ENCODE peak calls at places on chromosomes 4 and X, in nine cellular contexts. T is thyroid gland; R is SK-N-SH; A is CD8-positive, alpha-beta memory T cell; G is tibial artery; J is iPS DF 6.9; V is Panc1; Q is breast epithelium; L is aorta. F is an unnamed sample.

GRCh38 chr4:169410839-169411770 is 140.3 kb upstream of the SH3RF1 start:
- DNase-seq in T (no peak), L (no peak), G (peak; percentile 29), J (no peak), R (peak; percentile 10), A (peak; percentile 64), Q (peak; percentile 22), V (no peak), F (no peak)

GRCh38 chr4:78710536-78710935 is 65.6 kb upstream of the BMP2K start:
- DNase-seq in T (no peak), R (no peak), L (no peak), Q (no peak), J (no peak), A (no peak), G (no peak), V (no peak), F (no peak)

GRCh38 chrX:35682481-35682880 is 115.7 kb upstream of the MAGEB16 start:
- DNase-seq in J (no peak), G (no peak), V (no peak), A (no peak), L (no peak), R (no peak), Q (no peak), T (no peak), F (no peak)

GRCh38 chr4:87985097-87985886 is 9.8 kb downstream of the SPP1 start:
- DNase-seq in Q (no peak), L (no peak), R (peak; percentile 67), T (peak; percentile 69), G (no peak), A (no peak), V (peak; percentile 33), J (no peak), F (no peak)

GRCh38 chr4:13617801-13618200 is 9.7 kb downstream of the BOD1L1 start:
- DNase-seq in Q (no peak), G (no peak), V (no peak), A (no peak), T (no peak), R (no peak), L (no peak), J (no peak), F (no peak)

GRCh38 chrX:152926279-152926678 is 28.4 kb downstream of the ZNF185 start:
- DNase-seq in V (no peak), G (no peak), T (peak; percentile 89), Q (peak; percentile 78), A (peak; percentile 57), L (no peak), J (no peak), R (peak; percentile 70), F (peak; percentile 52)

GRCh38 chr4:54217642-54218486 is 11.2 kb upstream of the PDGFRA start:
- DNase-seq in Q (peak; percentile 67), V (peak; percentile 80), R (peak; percentile 81), G (peak; percentile 84), A (peak; percentile 62), J (no peak), L (peak; percentile 82), T (peak; percentile 64), F (peak; percentile 65)

GRCh38 chr4:74410272-74410671 is 34.7 kb upstream of the AREG start:
- DNase-seq in V (no peak), Q (no peak), A (no peak), J (no peak), L (no peak), T (no peak), G (no peak), R (no peak), F (no peak)

GRCh38 chr4:152458801-152459302 is 77.0 kb downstream of the FBXW7 start:
- DNase-seq in A (no peak), G (no peak), Q (no peak), J (no peak), T (no peak), R (no peak), L (no peak), V (no peak), F (no peak)

GRCh38 chr4:37889849-37890500 is 909 bp upstream of the TBC1D1 start:
- DNase-seq in A (no peak), V (no peak), J (no peak), T (no peak), G (peak; percentile 39), R (peak; percentile 48), L (peak; percentile 81), Q (no peak), F (no peak)

GRCh38 chrX:66046612-66047235 is 6.8 kb upstream of the VSIG4 start:
- DNase-seq in R (no peak), T (no peak), G (no peak), A (no peak), Q (no peak), V (no peak), L (no peak), J (no peak), F (no peak)

GRCh38 chr4:37682701-37683401 is 3.3 kb downstream of the RELL1 start:
- DNase-seq in L (no peak), V (no peak), A (no peak), T (no peak), G (no peak), Q (no peak), J (no peak), R (no peak), F (no peak)

GRCh38 chr4:140071806-140072205 is 82.2 kb downstream of the MAML3 start:
- DNase-seq in J (no peak), A (peak; percentile 71), Q (peak; percentile 62), V (no peak), G (no peak), L (no peak), T (no peak), R (no peak), F (no peak)

GRCh38 chrX:78543281-78543680 is 115.8 kb downstream of the RTL3 start:
- DNase-seq in R (no peak), V (no peak), J (no peak), G (no peak), Q (no peak), A (no peak), L (no peak), T (no peak), F (no peak)

GRCh38 chrX:80423000-80423399 is 2.8 kb downstream of the TENT5D start:
- DNase-seq in R (no peak), J (no peak), G (no peak), V (no peak), A (no peak), Q (no peak), T (no peak), L (no peak), F (no peak)

GRCh38 chr4:178958725-178959440 is 1516.6 kb upstream of the AGA start:
- DNase-seq in J (no peak), T (no peak), R (no peak), V (no peak), A (no peak), Q (no peak), L (no peak), G (no peak), F (no peak)

GRCh38 chrX:29941292-29941691 is 274.1 kb upstream of the MAGEB2 start:
- DNase-seq in L (no peak), A (no peak), G (no peak), Q (no peak), T (no peak), R (no peak), J (no peak), V (no peak), F (no peak)

DNA sequence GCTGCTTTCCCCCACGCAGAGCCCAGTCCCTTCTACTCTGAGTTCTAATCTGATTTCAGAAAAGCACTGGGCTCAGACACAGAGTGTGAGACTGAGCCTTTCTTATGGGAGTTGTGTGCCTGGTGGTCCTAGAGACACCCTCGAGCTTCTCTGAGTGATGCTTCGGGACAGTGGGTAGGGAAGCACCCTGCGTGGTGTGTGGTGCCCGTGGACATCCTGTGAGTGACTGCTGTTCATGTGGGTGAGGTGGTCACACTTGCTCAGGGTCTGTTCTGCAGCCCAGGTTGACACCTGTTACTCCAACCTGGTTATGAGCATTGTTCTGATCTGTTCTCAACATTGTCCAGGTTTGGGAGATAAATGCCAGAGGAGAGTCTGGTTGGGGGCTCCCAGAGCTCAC is 6.1 kb downstream of the GPR78 start:
- DNase-seq in Q (no peak), T (no peak), G (no peak), V (no peak), A (no peak), L (peak; percentile 44), R (no peak), J (no peak), F (no peak)
- H3K27me3 ChIP-seq in Q (peaks cover 3% of the 10 kb centered on the region), T (no peaks in the 10 kb centered on the region), G (peaks cover 89% of the 10 kb centered on the region), V (peaks cover 2% of the 10 kb centered on the region), A (no peaks in the 10 kb centered on the region), L (no peaks in the 10 kb centered on the region), R (no peaks in the 10 kb centered on the region), J (peaks cover 3% of the 10 kb centered on the region), F (peaks cover 11% of the 10 kb centered on the region)

DNA sequence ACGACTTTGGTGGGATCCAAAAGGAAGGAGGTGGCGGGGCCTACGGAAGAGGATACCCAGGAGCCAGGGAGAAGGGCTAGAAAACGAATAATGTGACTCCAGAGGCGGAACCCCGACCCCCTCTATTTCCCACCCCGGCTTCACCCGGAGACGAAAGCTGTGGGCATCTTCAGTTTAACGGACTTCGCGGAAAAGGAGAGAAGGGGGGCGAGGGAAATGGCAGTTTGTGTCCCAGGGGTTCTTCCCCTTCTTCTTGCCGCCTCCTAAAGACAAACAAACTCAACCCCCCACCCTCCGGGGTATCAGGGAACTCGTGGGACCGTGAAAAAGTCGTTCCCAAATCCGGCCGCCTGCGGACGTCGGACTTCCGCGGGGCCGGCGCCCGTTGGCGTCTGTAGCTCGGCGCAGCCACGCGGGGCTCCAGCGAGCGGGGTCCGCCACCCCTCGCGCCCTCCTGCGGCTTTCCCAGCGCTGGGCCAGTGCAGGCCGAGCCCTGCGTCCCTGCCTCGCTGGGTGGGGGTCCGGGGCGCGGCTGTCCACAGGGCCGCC is 3.6 kb upstream of the LEF1 start:
- DNase-seq in G (no peak), T (peak; percentile 38), Q (no peak), V (no peak), A (no peak), J (no peak), R (peak; percentile 87), L (no peak), F (no peak)
- H3K27me3 ChIP-seq in G (peaks cover 84% of the 10 kb centered on the region), T (peaks cover 12% of the 10 kb centered on the region), Q (no peaks in the 10 kb centered on the region), V (peaks cover 29% of the 10 kb centered on the region), A (no peaks in the 10 kb centered on the region), J (peaks cover 68% of the 10 kb centered on the region), R (peaks cover 81% of the 10 kb centered on the region), L (no peaks in the 10 kb centered on the region), F (peaks cover 19% of the 10 kb centered on the region)

GRCh38 chr4:1768367-1769034 is 24.6 kb upstream of the FGFR3 start:
- DNase-seq in R (no peak), Q (no peak), A (no peak), V (no peak), T (no peak), J (no peak), L (no peak), G (no peak), F (peak; percentile 61)
- H3K27me3 ChIP-seq in R (no peaks in the 10 kb centered on the region), Q (peaks cover 4% of the 10 kb centered on the region), A (no peaks in the 10 kb centered on the region), V (no peaks in the 10 kb centered on the region), T (no peaks in the 10 kb centered on the region), J (no peaks in the 10 kb centered on the region), L (no peaks in the 10 kb centered on the region), G (peaks cover 81% of the 10 kb centered on the region), F (peaks cover 4% of the 10 kb centered on the region)

GRCh38 chr4:167221074-167221473 is 13.2 kb downstream of the SPOCK3 start:
- DNase-seq in L (no peak), R (no peak), V (no peak), Q (no peak), J (no peak), G (no peak), T (no peak), A (no peak), F (no peak)
- H3K27me3 ChIP-seq in L (no peaks in the 10 kb centered on the region), R (no peaks in the 10 kb centered on the region), V (no peaks in the 10 kb centered on the region), Q (no peaks in the 10 kb centered on the region), J (no peaks in the 10 kb centered on the region), G (no peaks in the 10 kb centered on the region), T (no peaks in the 10 kb centered on the region), A (no peaks in the 10 kb centered on the region), F (no peaks in the 10 kb centered on the region)

GRCh38 chrX:33605997-33606396 is 394.6 kb upstream of the DMD start:
- DNase-seq in L (no peak), G (no peak), V (no peak), Q (no peak), R (no peak), J (no peak), A (no peak), T (no peak), F (no peak)
- H3K27me3 ChIP-seq in L (no peaks in the 10 kb centered on the region), G (no peaks in the 10 kb centered on the region), V (no peaks in the 10 kb centered on the region), Q (no peaks in the 10 kb centered on the region), R (no peaks in the 10 kb centered on the region), J (no peaks in the 10 kb centered on the region), A (no peaks in the 10 kb centered on the region), T (no peaks in the 10 kb centered on the region), F (no peaks in the 10 kb centered on the region)